ENCODE peak calls at places on chromosomes 1 and 21, in six cellular contexts. One of them, this sample, is unnamed. For H3K36me3, the result is how much of the 10 kb centered on the place peaks cover.

GRCh38 chr1:51072040-51072439 is 30.0 kb upstream of the C1orf185 start:
- DNase-seq in cardiac muscle cell: no peak
- DNase-seq in adrenal gland: no peak
- DNase-seq in HCT116: no peak
- DNase-seq in astrocyte: no peak
- DNase-seq in CD8-positive, alpha-beta T cell: no peak
- DNase-seq in this sample: no peak

GRCh38 chr1:202202500-202203168 is 9.0 kb downstream of the LGR6 start:
- DNase-seq in astrocyte: no peak
- DNase-seq in adrenal gland: no peak
- DNase-seq in cardiac muscle cell: no peak
- DNase-seq in CD8-positive, alpha-beta T cell: no peak
- DNase-seq in HCT116: no peak
- DNase-seq in this sample: no peak

GRCh38 chr1:21051177-21051576 is 125.5 kb downstream of the EIF4G3 start:
- DNase-seq in astrocyte: no peak
- DNase-seq in cardiac muscle cell: no peak
- DNase-seq in adrenal gland: no peak
- DNase-seq in CD8-positive, alpha-beta T cell: no peak
- DNase-seq in HCT116: no peak
- DNase-seq in this sample: no peak

GRCh38 chr1:159951551-159951950 is 2.5 kb downstream of the SLAMF9 start:
- DNase-seq in adrenal gland: no peak
- DNase-seq in CD8-positive, alpha-beta T cell: no peak
- DNase-seq in astrocyte: no peak
- DNase-seq in cardiac muscle cell: no peak
- DNase-seq in HCT116: no peak
- DNase-seq in this sample: no peak

GRCh38 chr1:25896266-25896665 is 10.0 kb downstream of the STMN1 start:
- DNase-seq in HCT116: no peak
- DNase-seq in cardiac muscle cell: no peak
- DNase-seq in CD8-positive, alpha-beta T cell: no peak
- DNase-seq in astrocyte: peak
- DNase-seq in adrenal gland: no peak
- DNase-seq in this sample: peak

GRCh38 chr1:12356004-12356890 is 126.4 kb downstream of the VPS13D start:
- DNase-seq in adrenal gland: no peak
- DNase-seq in HCT116: no peak
- DNase-seq in CD8-positive, alpha-beta T cell: no peak
- DNase-seq in astrocyte: peak
- DNase-seq in cardiac muscle cell: no peak
- DNase-seq in this sample: peak

GRCh38 chr1:26254404-26254803 is 20.4 kb downstream of the CEP85 start:
- DNase-seq in CD8-positive, alpha-beta T cell: no peak
- DNase-seq in cardiac muscle cell: peak
- DNase-seq in adrenal gland: no peak
- DNase-seq in astrocyte: no peak
- DNase-seq in HCT116: no peak
- DNase-seq in this sample: no peak

GRCh38 chr1:31428436-31429221 is 15.6 kb downstream of the SERINC2 start:
- DNase-seq in adrenal gland: no peak
- DNase-seq in astrocyte: no peak
- DNase-seq in cardiac muscle cell: no peak
- DNase-seq in HCT116: no peak
- DNase-seq in CD8-positive, alpha-beta T cell: no peak
- DNase-seq in this sample: no peak

GRCh38 chr1:53483170-53483569 is 24.0 kb downstream of the DMRTB1 start:
- DNase-seq in adrenal gland: no peak
- DNase-seq in cardiac muscle cell: no peak
- DNase-seq in astrocyte: no peak
- DNase-seq in HCT116: no peak
- DNase-seq in CD8-positive, alpha-beta T cell: no peak
- DNase-seq in this sample: no peak

GRCh38 chr1:102837551-102837950 is 270.8 kb downstream of the COL11A1 start:
- DNase-seq in cardiac muscle cell: no peak
- DNase-seq in HCT116: no peak
- DNase-seq in CD8-positive, alpha-beta T cell: no peak
- DNase-seq in astrocyte: no peak
- DNase-seq in adrenal gland: no peak
- DNase-seq in this sample: no peak

GRCh38 chr1:12371053-12371452 is 141.2 kb downstream of the VPS13D start:
- DNase-seq in cardiac muscle cell: no peak
- DNase-seq in CD8-positive, alpha-beta T cell: no peak
- DNase-seq in adrenal gland: no peak
- DNase-seq in astrocyte: no peak
- DNase-seq in HCT116: no peak
- DNase-seq in this sample: no peak

GRCh38 chr1:1907098-1907736 is 7.8 kb upstream of the CALML6 start:
- DNase-seq in adrenal gland: peak
- DNase-seq in cardiac muscle cell: no peak
- DNase-seq in HCT116: peak
- DNase-seq in astrocyte: no peak
- DNase-seq in CD8-positive, alpha-beta T cell: no peak
- DNase-seq in this sample: peak

GRCh38 chr1:53899708-53900107 is 5.7 kb downstream of the DIO1 start:
- DNase-seq in HCT116: no peak
- DNase-seq in adrenal gland: no peak
- DNase-seq in astrocyte: no peak
- DNase-seq in CD8-positive, alpha-beta T cell: no peak
- DNase-seq in cardiac muscle cell: no peak
- DNase-seq in this sample: no peak

GRCh38 chr1:2632561-2633361 is at the start of gene MMEL1:
- DNase-seq in HCT116: no peak
- DNase-seq in cardiac muscle cell: no peak
- DNase-seq in astrocyte: no peak
- DNase-seq in adrenal gland: no peak
- DNase-seq in CD8-positive, alpha-beta T cell: no peak
- DNase-seq in this sample: no peak

GRCh38 chr1:111720274-111720976 is 18.8 kb downstream of the INKA2 start:
- DNase-seq in astrocyte: no peak
- DNase-seq in HCT116: no peak
- DNase-seq in CD8-positive, alpha-beta T cell: no peak
- DNase-seq in cardiac muscle cell: no peak
- DNase-seq in adrenal gland: no peak
- DNase-seq in this sample: peak

GRCh38 chr1:31479801-31480200 is 66.8 kb downstream of the SERINC2 start:
- DNase-seq in astrocyte: peak
- DNase-seq in cardiac muscle cell: no peak
- DNase-seq in adrenal gland: no peak
- DNase-seq in CD8-positive, alpha-beta T cell: no peak
- DNase-seq in HCT116: no peak
- DNase-seq in this sample: peak

GRCh38 chr1:11364170-11364569 is 91.2 kb downstream of the UBIAD1 start:
- DNase-seq in CD8-positive, alpha-beta T cell: no peak
- DNase-seq in HCT116: peak
- DNase-seq in astrocyte: no peak
- DNase-seq in cardiac muscle cell: no peak
- DNase-seq in adrenal gland: no peak
- DNase-seq in this sample: no peak

GRCh38 chr1:231016966-231017365 is 23.1 kb downstream of the FAM89A start:
- DNase-seq in HCT116: no peak
- DNase-seq in cardiac muscle cell: no peak
- DNase-seq in adrenal gland: no peak
- DNase-seq in astrocyte: no peak
- DNase-seq in CD8-positive, alpha-beta T cell: no peak
- DNase-seq in this sample: peak

GRCh38 chr21:35323947-35324346 is 274.8 kb upstream of the RUNX1 start:
- DNase-seq in CD8-positive, alpha-beta T cell: no peak
- DNase-seq in astrocyte: no peak
- DNase-seq in adrenal gland: no peak
- DNase-seq in cardiac muscle cell: no peak
- DNase-seq in HCT116: no peak
- DNase-seq in this sample: no peak

GRCh38 chr1:96861836-96862235 is 140.3 kb downstream of the PTBP2 start:
- DNase-seq in HCT116: no peak
- DNase-seq in CD8-positive, alpha-beta T cell: no peak
- DNase-seq in cardiac muscle cell: no peak
- DNase-seq in adrenal gland: no peak
- DNase-seq in astrocyte: no peak
- DNase-seq in this sample: no peak

GRCh38 chr1:206463911-206464310 is 6.4 kb upstream of the IKBKE start:
- DNase-seq in adrenal gland: no peak
- DNase-seq in HCT116: no peak
- DNase-seq in CD8-positive, alpha-beta T cell: no peak
- DNase-seq in cardiac muscle cell: no peak
- DNase-seq in astrocyte: no peak
- DNase-seq in this sample: no peak

GRCh38 chr1:99869304-99869703 is 19.1 kb downstream of the AGL start:
- DNase-seq in CD8-positive, alpha-beta T cell: no peak
- DNase-seq in adrenal gland: no peak
- DNase-seq in HCT116: no peak
- DNase-seq in astrocyte: peak
- DNase-seq in cardiac muscle cell: no peak
- DNase-seq in this sample: peak

GRCh38 chr21:44315691-44316208 is 15.9 kb downstream of the PFKL start:
- DNase-seq in cardiac muscle cell: no peak
- DNase-seq in HCT116: no peak
- DNase-seq in adrenal gland: no peak
- DNase-seq in astrocyte: no peak
- DNase-seq in CD8-positive, alpha-beta T cell: no peak
- DNase-seq in this sample: no peak

GRCh38 chr1:67642694-67643093 is 42.3 kb upstream of the GADD45A start:
- DNase-seq in astrocyte: no peak
- DNase-seq in CD8-positive, alpha-beta T cell: no peak
- DNase-seq in HCT116: no peak
- DNase-seq in adrenal gland: no peak
- DNase-seq in cardiac muscle cell: no peak
- DNase-seq in this sample: no peak

GRCh38 chr1:66443793-66444192 is 90.2 kb upstream of the SGIP1 start:
- DNase-seq in astrocyte: no peak
- DNase-seq in cardiac muscle cell: no peak
- DNase-seq in adrenal gland: no peak
- DNase-seq in HCT116: no peak
- DNase-seq in CD8-positive, alpha-beta T cell: no peak
- DNase-seq in this sample: no peak

DNA sequence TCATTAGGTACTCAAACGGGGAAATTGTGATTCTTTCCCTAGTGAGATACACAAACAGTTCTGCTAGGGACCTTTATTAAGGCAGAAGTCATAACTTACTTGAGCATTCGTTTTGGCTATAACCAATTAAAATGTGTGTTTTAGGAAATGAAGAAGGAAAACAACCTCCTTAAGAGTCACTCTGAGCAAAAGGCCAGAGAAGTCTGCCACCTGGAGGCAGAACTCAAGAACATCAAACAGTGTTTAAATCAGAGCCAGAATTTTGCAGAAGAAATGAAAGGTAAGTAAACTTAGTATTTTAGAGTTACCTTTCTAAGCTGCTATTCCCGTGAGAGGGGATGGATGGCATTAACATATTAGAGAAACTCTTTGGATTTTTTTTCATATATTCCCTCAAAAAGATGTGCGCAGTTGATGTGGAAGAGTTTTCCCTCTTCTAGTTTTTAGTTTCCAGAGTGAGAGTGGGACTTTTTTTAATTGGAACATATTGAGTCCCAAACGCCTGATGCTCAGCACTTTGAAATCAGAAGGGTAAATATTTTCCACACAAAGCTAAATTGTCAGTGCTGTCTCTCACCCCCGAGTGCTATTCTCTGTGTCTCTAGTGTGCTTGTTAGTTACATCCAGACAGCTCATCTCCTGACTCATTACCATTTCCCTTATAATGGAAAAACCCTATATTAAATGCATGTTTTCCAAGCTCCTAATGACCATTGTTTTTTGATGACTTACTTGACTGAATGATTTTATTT is 34.9 kb downstream of the CENPF start:
- DNase-seq in adrenal gland: peak
- DNase-seq in HCT116: peak
- DNase-seq in CD8-positive, alpha-beta T cell: no peak
- DNase-seq in astrocyte: peak
- DNase-seq in cardiac muscle cell: peak
- DNase-seq in this sample: peak
- H3K36me3 ChIP-seq in adrenal gland: under half
- H3K36me3 ChIP-seq in HCT116: half or more
- H3K36me3 ChIP-seq in CD8-positive, alpha-beta T cell: under half
- H3K36me3 ChIP-seq in astrocyte: under half
- H3K36me3 ChIP-seq in cardiac muscle cell: under half
- H3K36me3 ChIP-seq in this sample: under half

DNA sequence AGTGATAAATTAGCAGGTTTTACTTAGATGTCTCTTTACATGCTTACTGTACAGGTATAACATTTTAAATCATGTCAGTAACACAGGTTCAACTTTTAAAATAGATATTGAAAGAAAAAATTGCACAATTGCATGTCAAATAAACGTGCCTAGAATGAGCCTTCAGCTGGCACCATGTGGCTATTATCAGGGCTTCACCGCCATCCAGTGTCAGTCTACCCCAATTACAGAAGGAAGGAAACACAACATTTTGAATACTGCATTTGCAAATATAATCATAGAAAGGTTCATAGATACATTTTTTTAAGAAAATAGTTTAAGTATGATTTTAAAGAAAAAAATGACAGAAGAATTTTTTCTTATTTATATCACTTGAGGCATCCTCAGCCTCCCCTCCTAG is 47.5 kb upstream of the SERTAD4 start:
- DNase-seq in CD8-positive, alpha-beta T cell: no peak
- DNase-seq in astrocyte: no peak
- DNase-seq in adrenal gland: no peak
- DNase-seq in HCT116: no peak
- DNase-seq in cardiac muscle cell: no peak
- DNase-seq in this sample: no peak
- TF ChIP-seq CTCF in CD8-positive, alpha-beta T cell: no peak
- TF ChIP-seq CTCF in astrocyte: no peak
- TF ChIP-seq CTCF in adrenal gland: no peak
- TF ChIP-seq CTCF in HCT116: no peak
- TF ChIP-seq CTCF in cardiac muscle cell: no peak
- TF ChIP-seq CTCF in this sample: no peak

GRCh38 chr1:228212415-228212965 is 4.6 kb downstream of the OBSCN start:
- DNase-seq in adrenal gland: no peak
- DNase-seq in cardiac muscle cell: no peak
- DNase-seq in HCT116: no peak
- DNase-seq in CD8-positive, alpha-beta T cell: no peak
- DNase-seq in astrocyte: no peak
- DNase-seq in this sample: no peak
- H3K4me3 ChIP-seq in adrenal gland: no peak
- H3K4me3 ChIP-seq in cardiac muscle cell: no peak
- H3K4me3 ChIP-seq in HCT116: no peak
- H3K4me3 ChIP-seq in CD8-positive, alpha-beta T cell: no peak
- H3K4me3 ChIP-seq in astrocyte: no peak
- H3K4me3 ChIP-seq in this sample: peak

GRCh38 chr1:15504436-15504835 is 19.6 kb downstream of the CASP9 start:
- DNase-seq in astrocyte: no peak
- DNase-seq in HCT116: no peak
- DNase-seq in CD8-positive, alpha-beta T cell: no peak
- DNase-seq in cardiac muscle cell: no peak
- DNase-seq in adrenal gland: no peak
- DNase-seq in this sample: no peak

GRCh38 chr1:15509586-15509985 is 14.4 kb downstream of the CASP9 start:
- DNase-seq in adrenal gland: no peak
- DNase-seq in CD8-positive, alpha-beta T cell: no peak
- DNase-seq in HCT116: no peak
- DNase-seq in cardiac muscle cell: no peak
- DNase-seq in astrocyte: no peak
- DNase-seq in this sample: no peak

GRCh38 chr1:15508700-15509487 is 15.1 kb downstream of the CASP9 start:
- DNase-seq in astrocyte: no peak
- DNase-seq in adrenal gland: no peak
- DNase-seq in CD8-positive, alpha-beta T cell: no peak
- DNase-seq in cardiac muscle cell: no peak
- DNase-seq in HCT116: no peak
- DNase-seq in this sample: no peak

GRCh38 chr1:15507278-15507677 is 16.7 kb downstream of the CASP9 start:
- DNase-seq in astrocyte: no peak
- DNase-seq in CD8-positive, alpha-beta T cell: no peak
- DNase-seq in cardiac muscle cell: peak
- DNase-seq in adrenal gland: no peak
- DNase-seq in HCT116: no peak
- DNase-seq in this sample: no peak

GRCh38 chr1:15506831-15507230 is 17.2 kb downstream of the CASP9 start:
- DNase-seq in adrenal gland: no peak
- DNase-seq in cardiac muscle cell: no peak
- DNase-seq in CD8-positive, alpha-beta T cell: no peak
- DNase-seq in astrocyte: no peak
- DNase-seq in HCT116: no peak
- DNase-seq in this sample: no peak
- H3K36me3 ChIP-seq in adrenal gland: under half
- H3K36me3 ChIP-seq in cardiac muscle cell: under half
- H3K36me3 ChIP-seq in CD8-positive, alpha-beta T cell: under half
- H3K36me3 ChIP-seq in astrocyte: under half
- H3K36me3 ChIP-seq in HCT116: under half
- H3K36me3 ChIP-seq in this sample: under half

This sample was measured in bronchial epithelial cell.